ENCODE peak calls at places on chromosomes 2 and 18, in eight cellular contexts. C, T, J, B, S, N, Q and Z are unnamed samples.

GRCh38 chr18:33924576-33924975 is 300.1 kb downstream of the NOL4 start:
- DNase-seq in J (no peak), B (no peak), T (no peak), S (no peak), Q (no peak), C (no peak), N (no peak), Z (no peak)

GRCh38 chr2:42404666-42405065 is 43.6 kb upstream of the COX7A2L start:
- DNase-seq in T (no peak), J (no peak), B (no peak), N (no peak), Q (no peak), S (no peak), C (no peak), Z (no peak)

GRCh38 chr2:42556351-42556890 is 12.0 kb upstream of the MTA3 start:
- DNase-seq in B (no peak), J (no peak), N (no peak), S (no peak), Q (no peak), C (no peak), T (no peak), Z (no peak)

GRCh38 chr2:138137949-138138348 is 173.7 kb downstream of the HNMT start:
- DNase-seq in T (no peak), S (no peak), B (no peak), C (no peak), J (no peak), N (no peak), Q (no peak), Z (no peak)

GRCh38 chr2:130724455-130724854 is 4.4 kb upstream of the GPR148 start:
- DNase-seq in B (no peak), N (no peak), S (no peak), J (no peak), T (no peak), Q (no peak), C (no peak), Z (no peak)

GRCh38 chr2:98902209-98903063 is 33.6 kb downstream of the CRACDL start:
- DNase-seq in N (no peak), B (no peak), T (no peak), C (no peak), J (no peak), S (no peak), Q (no peak), Z (no peak)

GRCh38 chr18:22345733-22346132 is 72.0 kb downstream of the CTAGE1 start:
- DNase-seq in Q (peak), B (peak), J (no peak), S (no peak), T (peak), N (no peak), C (peak), Z (no peak)

GRCh38 chr2:238908960-238909951 is 61.4 kb downstream of the TWIST2 start:
- DNase-seq in T (peak), S (no peak), B (peak), N (no peak), C (peak), Q (peak), J (no peak), Z (no peak)

GRCh38 chr2:45771251-45771650 is 119.8 kb downstream of the PRKCE start:
- DNase-seq in N (peak), T (peak), S (peak), Q (peak), C (peak), B (peak), J (no peak), Z (no peak)

GRCh38 chr18:12393998-12394397 is 13.7 kb upstream of the PRELID3A start:
- DNase-seq in C (no peak), N (no peak), Q (no peak), J (no peak), B (no peak), S (no peak), T (no peak), Z (no peak)

GRCh38 chr2:37659723-37660122 is 11.7 kb downstream of the CDC42EP3 start:
- DNase-seq in Q (no peak), N (no peak), T (no peak), S (no peak), J (no peak), B (no peak), C (no peak), Z (no peak)

GRCh38 chr18:33020877-33021276 is 248.1 kb upstream of the KLHL14 start:
- DNase-seq in C (no peak), J (no peak), S (no peak), N (no peak), T (peak), B (no peak), Q (no peak), Z (no peak)

GRCh38 chr18:48390641-48391040 is 18.5 kb downstream of the ZBTB7C start:
- DNase-seq in B (no peak), N (no peak), C (no peak), S (no peak), T (no peak), Q (no peak), J (no peak), Z (no peak)

GRCh38 chr18:25503567-25504081 is 151.7 kb upstream of the ZNF521 start:
- DNase-seq in C (peak), N (no peak), Q (peak), B (peak), S (peak), T (peak), J (no peak), Z (no peak)

GRCh38 chr18:49075697-49076096 is 124.9 kb upstream of the SMAD7 start:
- DNase-seq in N (no peak), B (no peak), Q (peak), C (no peak), J (no peak), S (no peak), T (no peak), Z (no peak)

GRCh38 chr2:237626813-237627451 is 455 bp upstream of the LRRFIP1 start:
- DNase-seq in J (no peak), S (no peak), T (no peak), N (no peak), B (no peak), C (no peak), Q (no peak), Z (no peak)
- H3K4me3 ChIP-seq in J (peak), S (peak), T (peak), N (no peak), B (peak), C (peak), Q (peak), Z (no peak)

GRCh38 chr18:63970803-63971191 is 916 bp downstream of the SERPINB8 start:
- DNase-seq in T (no peak), J (no peak), N (no peak), C (peak), Q (no peak), B (peak), S (peak), Z (no peak)
- TF ChIP-seq CTCF in T (no peak), J (no peak), N (no peak), C (no peak), Q (no peak), B (no peak), S (no peak), Z (no peak)

DNA sequence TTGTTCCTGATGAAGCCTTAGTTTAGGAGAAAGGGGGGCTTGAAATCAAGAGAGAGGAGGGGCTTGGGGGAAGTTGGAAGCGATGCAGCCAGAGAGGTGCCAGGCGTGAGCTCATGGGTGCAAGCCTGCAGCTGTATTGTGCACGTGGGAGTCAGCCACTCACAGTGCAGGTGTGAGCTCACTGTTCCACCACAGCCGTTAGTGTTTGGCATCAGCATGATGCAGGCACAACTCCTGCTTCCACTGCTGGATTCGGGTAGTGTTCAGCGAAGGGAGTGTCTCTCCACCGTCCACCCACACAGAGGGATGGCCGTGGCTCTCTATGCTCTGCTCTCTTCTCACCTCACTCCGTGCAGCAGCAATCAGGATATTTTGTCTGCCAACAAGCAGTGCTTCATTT is 68.4 kb upstream of the ALPP start:
- DNase-seq in J (no peak), T (no peak), C (no peak), N (no peak), Q (no peak), B (no peak), S (no peak), Z (no peak)
- H3K4me3 ChIP-seq in J (no peak), T (no peak), C (no peak), N (no peak), Q (no peak), B (no peak), S (no peak), Z (no peak)

DNA sequence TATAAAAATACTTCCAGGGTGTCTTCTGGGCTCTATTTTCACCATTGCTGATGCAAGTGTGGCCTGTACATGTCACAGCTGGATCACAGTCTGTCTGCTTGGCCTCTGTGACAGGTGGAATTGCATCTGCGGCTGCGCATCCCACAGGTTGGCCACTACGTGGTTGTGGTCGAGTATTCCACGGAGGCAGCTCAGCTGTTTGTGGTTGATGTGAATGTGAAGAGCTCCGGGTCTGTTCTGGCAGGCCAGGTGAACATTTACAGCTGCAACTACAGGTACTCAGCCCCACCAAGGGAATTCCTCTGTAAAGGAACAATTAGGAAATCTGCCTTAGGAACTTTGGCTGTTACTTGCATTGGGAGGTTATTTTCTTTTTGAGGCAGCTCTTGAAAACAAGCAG is 144.5 kb downstream of the LAMA3 start:
- DNase-seq in Q (no peak), S (no peak), B (no peak), T (no peak), C (no peak), J (no peak), N (no peak), Z (no peak)
- TF ChIP-seq CTCF in Q (no peak), S (no peak), B (no peak), T (no peak), C (no peak), J (no peak), N (no peak), Z (no peak)

DNA sequence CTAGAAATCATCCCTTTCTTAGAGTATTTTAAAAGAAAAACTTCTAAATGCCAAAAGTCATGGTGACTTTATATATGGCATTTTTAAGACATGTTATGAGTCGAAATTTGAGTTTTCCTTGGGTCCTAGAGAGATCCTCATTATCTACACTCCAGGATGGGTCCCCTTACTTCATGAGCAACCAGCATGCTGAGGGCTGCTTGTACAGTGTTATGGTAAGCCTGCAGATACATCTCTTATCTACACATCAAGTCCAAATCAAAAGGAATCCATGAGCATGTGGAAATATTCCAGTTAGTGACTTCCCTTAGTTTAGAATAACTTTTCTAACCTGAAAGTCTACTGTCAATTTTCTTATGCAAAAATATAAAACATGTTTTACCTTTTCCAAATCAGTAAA is 58.7 kb downstream of the SLC66A3 start:
- DNase-seq in S (no peak), C (peak), Q (no peak), T (no peak), B (no peak), N (no peak), J (no peak), Z (no peak)
- H3K4me3 ChIP-seq in S (no peak), C (no peak), Q (no peak), T (no peak), B (no peak), N (no peak), J (no peak), Z (no peak)

GRCh38 chr2:119734051-119734450 is 25.7 kb upstream of the PTPN4 start:
- DNase-seq in N (no peak), B (no peak), C (no peak), S (no peak), J (no peak), Q (no peak), T (no peak), Z (no peak)
- TF ChIP-seq CTCF in N (no peak), B (no peak), C (no peak), S (no peak), J (no peak), Q (no peak), T (no peak), Z (no peak)

DNA sequence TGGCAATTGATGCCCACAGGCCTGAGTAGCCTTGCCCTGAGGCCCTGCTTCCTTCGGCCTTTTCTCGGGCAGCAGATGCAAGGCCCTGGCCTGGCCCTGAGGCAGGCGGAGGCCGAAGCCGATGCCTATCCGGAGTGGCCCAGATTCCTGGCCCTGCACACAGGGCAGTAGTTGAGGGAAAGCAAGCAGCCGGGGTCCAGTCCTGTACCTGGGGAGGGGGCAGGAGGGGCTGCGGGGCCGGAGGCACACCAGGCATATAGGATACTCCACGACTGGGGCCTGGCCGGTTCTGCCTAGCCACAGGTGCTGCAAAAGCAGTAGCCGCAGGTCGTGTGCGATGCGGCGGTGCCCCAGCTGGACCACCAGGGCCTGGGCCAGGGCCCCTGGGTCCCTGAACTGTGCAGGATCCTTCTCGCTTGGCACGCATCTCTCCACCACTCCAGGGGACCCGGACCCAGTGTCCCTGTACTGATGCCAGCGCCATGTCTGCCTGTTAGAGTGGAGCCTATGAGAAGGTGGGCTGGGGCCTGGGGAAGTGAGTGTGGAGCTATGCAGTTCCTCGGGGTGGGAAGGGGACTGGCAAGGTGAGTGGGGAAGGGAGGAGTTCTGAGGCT is 1.8 kb downstream of the PRR30 start:
- DNase-seq in B (no peak), T (no peak), C (no peak), J (no peak), N (no peak), Q (no peak), S (no peak), Z (no peak)
- H3K4me3 ChIP-seq in B (no peak), T (no peak), C (no peak), J (no peak), N (no peak), Q (no peak), S (no peak), Z (no peak)

DNA sequence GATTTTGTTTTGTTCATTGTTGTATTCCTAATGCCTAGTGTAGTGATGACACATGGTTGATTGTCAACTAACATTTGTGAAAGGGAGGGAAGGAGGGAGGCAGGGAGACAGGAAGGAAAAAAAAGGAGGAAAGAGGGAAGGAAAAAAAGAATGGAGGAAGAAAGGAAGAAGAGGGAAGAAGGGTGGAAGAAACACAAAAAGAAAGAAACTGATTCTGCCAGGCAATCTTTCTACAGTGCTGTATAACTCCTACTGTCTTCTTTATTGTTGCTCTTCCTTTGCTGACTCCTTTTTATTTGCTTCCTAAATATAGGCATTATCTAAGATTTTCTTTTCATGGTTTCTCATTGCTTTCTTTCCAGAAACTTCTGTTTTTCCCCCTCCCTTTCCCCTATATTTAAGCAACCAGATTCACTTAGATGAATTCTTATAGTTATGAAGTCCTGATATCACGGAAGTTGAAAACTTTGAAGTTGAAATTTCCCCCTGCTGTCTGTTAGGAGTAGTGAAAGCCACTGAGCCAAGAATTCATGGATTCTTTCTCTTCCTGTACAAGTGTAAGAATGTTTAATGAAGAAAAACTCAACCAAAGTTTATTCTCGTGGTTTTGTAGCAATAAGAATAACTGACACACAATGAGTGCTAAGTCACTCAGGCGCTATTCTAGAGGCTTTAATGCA is 305.1 kb upstream of the FSHR start:
- DNase-seq in B (no peak), Q (no peak), S (no peak), J (no peak), N (no peak), T (no peak), C (no peak), Z (no peak)
- TF ChIP-seq CTCF in B (no peak), Q (no peak), S (no peak), J (no peak), N (no peak), T (no peak), C (no peak), Z (no peak)

DNA sequence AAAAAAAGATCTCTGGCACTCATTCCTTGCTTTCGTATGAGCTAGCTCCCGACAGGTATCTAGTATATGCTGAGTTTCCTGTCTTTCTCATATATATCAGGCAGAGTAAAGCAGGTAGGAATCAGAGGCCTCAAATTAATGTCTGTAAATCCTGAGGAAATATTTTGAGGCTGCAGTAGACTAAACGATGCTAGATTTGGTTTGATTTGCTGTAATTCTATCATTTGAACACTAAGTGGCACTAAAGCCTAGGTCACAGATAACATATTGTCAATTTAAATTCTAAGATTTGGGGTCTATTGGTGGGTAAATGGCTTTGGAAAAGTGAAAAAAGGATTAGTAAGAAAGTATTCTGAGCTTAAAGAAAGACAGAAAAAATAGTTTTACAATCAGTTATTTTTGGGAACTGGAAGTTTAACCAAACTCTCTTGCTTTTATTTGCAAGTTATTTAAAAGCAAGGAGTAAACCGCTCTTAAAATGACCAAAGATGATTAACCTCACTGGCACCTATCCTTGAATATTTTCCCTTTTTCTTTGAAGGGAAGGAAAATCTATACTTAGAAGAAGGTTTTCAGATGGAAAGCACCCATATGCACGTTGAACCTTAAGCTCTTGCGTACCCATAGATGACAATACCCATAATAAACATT is 37.6 kb upstream of the SLC4A10 start:
- DNase-seq in J (no peak), Q (peak), N (no peak), C (peak), B (no peak), S (no peak), T (peak), Z (no peak)
- H3K4me3 ChIP-seq in J (no peak), Q (no peak), N (no peak), C (no peak), B (no peak), S (no peak), T (no peak), Z (no peak)